ENCODE peak calls at places on chromosomes 13 and 19, in four cellular contexts. One of them, this sample, is unnamed.

GRCh38 chr13:56907766-56908165 is 233.0 kb upstream of the PRR20A start:
- DNase-seq in caudate nucleus: no peak
- DNase-seq in WTC11: no peak
- DNase-seq in stimulated activated naive CD8-positive, alpha-beta T cell treated with anti-CD3 and anti-CD28 coated beads, Interleukin-15, Interleukin-2, amounts not matched to agents 100 U/mL and 50 U/mL, for 24 hours: no peak
- DNase-seq in this sample: no peak

GRCh38 chr19:4977299-4978174 is 8.6 kb downstream of the KDM4B start:
- DNase-seq in WTC11: no peak
- DNase-seq in caudate nucleus: no peak
- DNase-seq in stimulated activated naive CD8-positive, alpha-beta T cell treated with anti-CD3 and anti-CD28 coated beads, Interleukin-15, Interleukin-2, amounts not matched to agents 100 U/mL and 50 U/mL, for 24 hours: no peak
- DNase-seq in this sample: peak

GRCh38 chr13:112687836-112688559 is 1.8 kb upstream of the ATP11A start:
- DNase-seq in caudate nucleus: no peak
- DNase-seq in stimulated activated naive CD8-positive, alpha-beta T cell treated with anti-CD3 and anti-CD28 coated beads, Interleukin-15, Interleukin-2, amounts not matched to agents 100 U/mL and 50 U/mL, for 24 hours: no peak
- DNase-seq in WTC11: no peak
- DNase-seq in this sample: no peak

GRCh38 chr13:97945342-97945741 is 8.1 kb upstream of the IPO5 start:
- DNase-seq in WTC11: no peak
- DNase-seq in stimulated activated naive CD8-positive, alpha-beta T cell treated with anti-CD3 and anti-CD28 coated beads, Interleukin-15, Interleukin-2, amounts not matched to agents 100 U/mL and 50 U/mL, for 24 hours: no peak
- DNase-seq in caudate nucleus: no peak
- DNase-seq in this sample: no peak

GRCh38 chr19:33486936-33487793 is 34.4 kb downstream of the PEPD start:
- DNase-seq in stimulated activated naive CD8-positive, alpha-beta T cell treated with anti-CD3 and anti-CD28 coated beads, Interleukin-15, Interleukin-2, amounts not matched to agents 100 U/mL and 50 U/mL, for 24 hours: no peak
- DNase-seq in caudate nucleus: peak
- DNase-seq in WTC11: no peak
- DNase-seq in this sample: no peak

GRCh38 chr19:6238643-6239281 is 41.0 kb downstream of the MLLT1 start:
- DNase-seq in stimulated activated naive CD8-positive, alpha-beta T cell treated with anti-CD3 and anti-CD28 coated beads, Interleukin-15, Interleukin-2, amounts not matched to agents 100 U/mL and 50 U/mL, for 24 hours: no peak
- DNase-seq in WTC11: no peak
- DNase-seq in caudate nucleus: no peak
- DNase-seq in this sample: no peak

GRCh38 chr19:33216198-33216830 is 9.3 kb downstream of the SLC7A10 start:
- DNase-seq in WTC11: peak
- DNase-seq in caudate nucleus: no peak
- DNase-seq in stimulated activated naive CD8-positive, alpha-beta T cell treated with anti-CD3 and anti-CD28 coated beads, Interleukin-15, Interleukin-2, amounts not matched to agents 100 U/mL and 50 U/mL, for 24 hours: no peak
- DNase-seq in this sample: peak

GRCh38 chr13:28671393-28671792 is 12.5 kb downstream of the POMP start:
- DNase-seq in stimulated activated naive CD8-positive, alpha-beta T cell treated with anti-CD3 and anti-CD28 coated beads, Interleukin-15, Interleukin-2, amounts not matched to agents 100 U/mL and 50 U/mL, for 24 hours: no peak
- DNase-seq in WTC11: no peak
- DNase-seq in caudate nucleus: no peak
- DNase-seq in this sample: no peak

GRCh38 chr13:106503730-106504129 is 31.7 kb downstream of the EFNB2 start:
- DNase-seq in stimulated activated naive CD8-positive, alpha-beta T cell treated with anti-CD3 and anti-CD28 coated beads, Interleukin-15, Interleukin-2, amounts not matched to agents 100 U/mL and 50 U/mL, for 24 hours: no peak
- DNase-seq in WTC11: no peak
- DNase-seq in caudate nucleus: no peak
- DNase-seq in this sample: no peak

GRCh38 chr13:56338421-56338820 is 802.3 kb upstream of the PRR20A start:
- DNase-seq in caudate nucleus: no peak
- DNase-seq in stimulated activated naive CD8-positive, alpha-beta T cell treated with anti-CD3 and anti-CD28 coated beads, Interleukin-15, Interleukin-2, amounts not matched to agents 100 U/mL and 50 U/mL, for 24 hours: no peak
- DNase-seq in WTC11: no peak
- DNase-seq in this sample: peak

GRCh38 chr13:37485766-37486165 is 112.8 kb downstream of the POSTN start:
- DNase-seq in caudate nucleus: no peak
- DNase-seq in WTC11: no peak
- DNase-seq in stimulated activated naive CD8-positive, alpha-beta T cell treated with anti-CD3 and anti-CD28 coated beads, Interleukin-15, Interleukin-2, amounts not matched to agents 100 U/mL and 50 U/mL, for 24 hours: no peak
- DNase-seq in this sample: no peak

GRCh38 chr13:100176781-100177389 is 88.0 kb downstream of the PCCA start:
- DNase-seq in stimulated activated naive CD8-positive, alpha-beta T cell treated with anti-CD3 and anti-CD28 coated beads, Interleukin-15, Interleukin-2, amounts not matched to agents 100 U/mL and 50 U/mL, for 24 hours: no peak
- DNase-seq in WTC11: no peak
- DNase-seq in caudate nucleus: no peak
- DNase-seq in this sample: no peak

GRCh38 chr13:95201814-95202521 is 99.3 kb downstream of the ABCC4 start:
- DNase-seq in caudate nucleus: no peak
- DNase-seq in stimulated activated naive CD8-positive, alpha-beta T cell treated with anti-CD3 and anti-CD28 coated beads, Interleukin-15, Interleukin-2, amounts not matched to agents 100 U/mL and 50 U/mL, for 24 hours: no peak
- DNase-seq in WTC11: no peak
- DNase-seq in this sample: peak

GRCh38 chr19:35389192-35389861 is 18.5 kb downstream of the GPR42 start:
- DNase-seq in caudate nucleus: no peak
- DNase-seq in WTC11: no peak
- DNase-seq in stimulated activated naive CD8-positive, alpha-beta T cell treated with anti-CD3 and anti-CD28 coated beads, Interleukin-15, Interleukin-2, amounts not matched to agents 100 U/mL and 50 U/mL, for 24 hours: no peak
- DNase-seq in this sample: no peak

GRCh38 chr13:96243371-96243770 is 153.5 kb downstream of the HS6ST3 start:
- DNase-seq in WTC11: no peak
- DNase-seq in caudate nucleus: no peak
- DNase-seq in stimulated activated naive CD8-positive, alpha-beta T cell treated with anti-CD3 and anti-CD28 coated beads, Interleukin-15, Interleukin-2, amounts not matched to agents 100 U/mL and 50 U/mL, for 24 hours: no peak
- DNase-seq in this sample: no peak

GRCh38 chr13:32752997-32753606 is 166.8 kb downstream of the PDS5B start:
- DNase-seq in WTC11: no peak
- DNase-seq in caudate nucleus: no peak
- DNase-seq in stimulated activated naive CD8-positive, alpha-beta T cell treated with anti-CD3 and anti-CD28 coated beads, Interleukin-15, Interleukin-2, amounts not matched to agents 100 U/mL and 50 U/mL, for 24 hours: no peak
- DNase-seq in this sample: no peak

GRCh38 chr19:34667349-34668076 is 9.4 kb downstream of the SCGB2B2 start:
- DNase-seq in stimulated activated naive CD8-positive, alpha-beta T cell treated with anti-CD3 and anti-CD28 coated beads, Interleukin-15, Interleukin-2, amounts not matched to agents 100 U/mL and 50 U/mL, for 24 hours: no peak
- DNase-seq in WTC11: no peak
- DNase-seq in caudate nucleus: no peak
- DNase-seq in this sample: no peak

GRCh38 chr13:40598599-40598998 is 67.8 kb downstream of the FOXO1 start:
- DNase-seq in caudate nucleus: no peak
- DNase-seq in stimulated activated naive CD8-positive, alpha-beta T cell treated with anti-CD3 and anti-CD28 coated beads, Interleukin-15, Interleukin-2, amounts not matched to agents 100 U/mL and 50 U/mL, for 24 hours: no peak
- DNase-seq in WTC11: no peak
- DNase-seq in this sample: no peak

GRCh38 chr13:40910324-40911050 is 108.6 kb downstream of the ELF1 start:
- DNase-seq in WTC11: no peak
- DNase-seq in caudate nucleus: no peak
- DNase-seq in stimulated activated naive CD8-positive, alpha-beta T cell treated with anti-CD3 and anti-CD28 coated beads, Interleukin-15, Interleukin-2, amounts not matched to agents 100 U/mL and 50 U/mL, for 24 hours: no peak
- DNase-seq in this sample: no peak

GRCh38 chr19:8686549-8686948 is 12.0 kb downstream of the ACTL9 start:
- DNase-seq in WTC11: no peak
- DNase-seq in caudate nucleus: no peak
- DNase-seq in stimulated activated naive CD8-positive, alpha-beta T cell treated with anti-CD3 and anti-CD28 coated beads, Interleukin-15, Interleukin-2, amounts not matched to agents 100 U/mL and 50 U/mL, for 24 hours: no peak
- DNase-seq in this sample: no peak

GRCh38 chr13:33367931-33368330 is 82.4 kb upstream of the STARD13 start:
- DNase-seq in stimulated activated naive CD8-positive, alpha-beta T cell treated with anti-CD3 and anti-CD28 coated beads, Interleukin-15, Interleukin-2, amounts not matched to agents 100 U/mL and 50 U/mL, for 24 hours: no peak
- DNase-seq in WTC11: no peak
- DNase-seq in caudate nucleus: no peak
- DNase-seq in this sample: no peak

GRCh38 chr19:16921766-16922591 is 33.2 kb downstream of the F2RL3 start:
- DNase-seq in caudate nucleus: no peak
- DNase-seq in WTC11: no peak
- DNase-seq in stimulated activated naive CD8-positive, alpha-beta T cell treated with anti-CD3 and anti-CD28 coated beads, Interleukin-15, Interleukin-2, amounts not matched to agents 100 U/mL and 50 U/mL, for 24 hours: no peak
- DNase-seq in this sample: no peak